ENCODE peak calls at places on chromosomes 12 and 14, in six cellular contexts. A, M, B, X, L and F are unnamed samples.

GRCh38 chr14:95701846-95702221 is 12.1 kb downstream of the TCL1A start:
- DNase-seq in B (no peak), A (no peak), L (no peak), M (no peak), X (no peak), F (no peak)

GRCh38 chr14:56273949-56274348 is 155.7 kb downstream of the PELI2 start:
- DNase-seq in L (no peak), X (no peak), M (no peak), A (no peak), B (no peak), F (no peak)

GRCh38 chr12:99505805-99506204 is 141.7 kb upstream of the GARIN6 start:
- DNase-seq in A (no peak), M (no peak), X (no peak), L (no peak), B (no peak), F (no peak)

GRCh38 chr12:14955876-14956811 is 5.3 kb downstream of the ARHGDIB start:
- DNase-seq in L (no peak), M (no peak), B (no peak), A (no peak), X (no peak), F (no peak)

GRCh38 chr14:75885829-75886228 is 96.0 kb downstream of the TGFB3 start:
- DNase-seq in A (peak; percentile 64), M (no peak), B (no peak), L (peak; percentile 65), X (no peak), F (no peak)

GRCh38 chr14:101496779-101497420 is 64.4 kb upstream of the DIO3 start:
- DNase-seq in L (no peak), M (peak; percentile 79), A (no peak), B (peak; percentile 48), X (no peak), F (peak; percentile 16)

GRCh38 chr12:76037130-76038105 is 5.8 kb upstream of the PHLDA1 start:
- DNase-seq in X (no peak), A (peak; percentile 87), B (peak; percentile 86), M (peak; percentile 53), L (peak; percentile 84), F (no peak)

GRCh38 chr12:4144676-4145075 is 128.9 kb upstream of the CCND2 start:
- DNase-seq in L (no peak), X (no peak), A (no peak), B (peak; percentile 77), M (no peak), F (no peak)

GRCh38 chr12:14948672-14949071 is 10.3 kb upstream of the ERP27 start:
- DNase-seq in B (peak; percentile 82), X (no peak), A (peak; percentile 89), M (no peak), L (peak; percentile 90), F (no peak)

GRCh38 chr14:95260537-95261440 is 58.9 kb downstream of the CLMN start:
- DNase-seq in M (no peak), B (no peak), L (peak; percentile 68), X (no peak), A (peak; percentile 39), F (no peak)

GRCh38 chr14:68458840-68459469 is 333.9 kb downstream of the ZFP36L1 start:
- DNase-seq in X (no peak), M (no peak), L (peak; percentile 90), B (peak; percentile 95), A (peak; percentile 87), F (peak; percentile 48)

GRCh38 chr14:51593397-51593796 is 58.3 kb upstream of the FRMD6 start:
- DNase-seq in B (no peak), A (no peak), L (peak; percentile 46), M (no peak), X (no peak), F (no peak)

GRCh38 chr12:15982471-15982870 is 71.3 kb downstream of the DERA start:
- DNase-seq in M (no peak), L (peak; percentile 28), B (peak; percentile 14), A (peak; percentile 67), X (no peak), F (no peak)

GRCh38 chr12:49776413-49776812 is 35.1 kb downstream of the TMBIM6 start:
- DNase-seq in L (peak; percentile 84), X (peak; percentile 60), M (peak; percentile 63), B (peak; percentile 87), A (peak; percentile 79), F (peak; percentile 88)

GRCh38 chr14:102982852-102983470 is 60.5 kb downstream of the AMN start:
- DNase-seq in M (no peak), X (no peak), A (no peak), L (no peak), B (no peak), F (no peak)

GRCh38 chr12:125128380-125128779 is 63.1 kb downstream of the AACS start:
- DNase-seq in B (no peak), A (no peak), M (no peak), X (no peak), L (no peak), F (no peak)

GRCh38 chr14:93030761-93031160 is 85.0 kb downstream of the ITPK1 start:
- DNase-seq in M (no peak), X (no peak), A (no peak), L (no peak), B (no peak), F (no peak)

GRCh38 chr12:26130728-26131127 is 5.9 kb upstream of the BHLHE41 start:
- DNase-seq in X (no peak), B (no peak), L (no peak), A (no peak), M (no peak), F (no peak)

GRCh38 chr14:34872822-34873590 is 2.2 kb downstream of the BAZ1A start:
- DNase-seq in L (peak; percentile 68), M (peak; percentile 2), B (no peak), X (no peak), A (peak; percentile 69), F (peak; percentile 75)

GRCh38 chr14:78967111-78967809 is 797.1 kb downstream of the NRXN3 start:
- DNase-seq in X (no peak), B (no peak), L (peak; percentile 24), M (no peak), A (peak; percentile 85), F (no peak)

GRCh38 chr12:109140560-109140959 is 24.2 kb downstream of the ACACB start:
- DNase-seq in M (no peak), A (no peak), L (no peak), B (no peak), X (no peak), F (no peak)

GRCh38 chr14:69842671-69843407 is 36.4 kb upstream of the SMOC1 start:
- DNase-seq in M (peak; percentile 76), X (no peak), L (no peak), B (no peak), A (no peak), F (no peak)

GRCh38 chr12:23380419-23381100 is 568.9 kb downstream of the SOX5 start:
- DNase-seq in A (no peak), B (no peak), L (no peak), X (no peak), M (no peak), F (no peak)

GRCh38 chr12:113534555-113534954 is 62.9 kb upstream of the LHX5 start:
- DNase-seq in A (no peak), L (no peak), M (no peak), B (no peak), X (no peak), F (no peak)

GRCh38 chr12:111462134-111462821 is 56.6 kb downstream of the SH2B3 start:
- DNase-seq in L (no peak), A (peak; percentile 87), X (no peak), B (no peak), M (no peak), F (no peak)

GRCh38 chr12:43501705-43502104 is 50.3 kb downstream of the ADAMTS20 start:
- DNase-seq in B (peak; percentile 30), L (peak; percentile 40), M (no peak), A (peak; percentile 34), X (no peak), F (no peak)

GRCh38 chr14:78567343-78567742 is 397.2 kb downstream of the NRXN3 start:
- DNase-seq in A (peak; percentile 4), M (no peak), B (no peak), X (no peak), L (peak; percentile 1), F (no peak)

GRCh38 chr14:83975435-83976222 is 1554.3 kb upstream of the FLRT2 start:
- DNase-seq in M (no peak), A (peak; percentile 67), L (peak; percentile 33), X (no peak), B (peak; percentile 87), F (peak; percentile 32)

GRCh38 chr12:20404576-20405346 is 36.4 kb downstream of the PDE3A start:
- DNase-seq in L (no peak), A (peak; percentile 6), X (no peak), B (no peak), M (no peak), F (no peak)

GRCh38 chr14:41549282-41549681 is 57.4 kb upstream of the LRFN5 start:
- DNase-seq in M (no peak), B (no peak), L (no peak), X (no peak), A (no peak), F (no peak)

GRCh38 chr12:100266163-100266801 is 597 bp downstream of the DEPDC4 start:
- DNase-seq in A (no peak), B (no peak), M (no peak), X (no peak), L (no peak), F (no peak)

GRCh38 chr14:20811994-20812393 is 9.3 kb upstream of the RNASE1 start:
- DNase-seq in B (no peak), L (no peak), X (no peak), M (no peak), A (no peak), F (no peak)

GRCh38 chr12:49251357-49251756 is 13.5 kb upstream of the TUBA1C start:
- DNase-seq in M (no peak), L (no peak), X (no peak), B (no peak), A (no peak), F (no peak)

GRCh38 chr14:32596390-32596789 is 267.3 kb downstream of the AKAP6 start:
- DNase-seq in X (no peak), M (no peak), L (no peak), B (no peak), A (no peak), F (no peak)

GRCh38 chr12:94140556-94140955 is 7.8 kb upstream of the PLXNC1 start:
- DNase-seq in L (peak; percentile 29), X (peak; percentile 54), M (no peak), B (peak; percentile 75), A (peak; percentile 10), F (peak; percentile 85)

GRCh38 chr12:7787574-7788315 is 1.5 kb upstream of the NANOG start:
- DNase-seq in X (peak; percentile 61), B (peak; percentile 72), M (no peak), L (no peak), A (no peak), F (peak; percentile 90)
- H3K27ac ChIP-seq in X (peak overlapping the region; percentile 43), B (peak overlapping the region; percentile 81), M (no peak overlapping the region), L (no peak overlapping the region), A (no peak overlapping the region), F (peak overlapping the region; percentile 21)

GRCh38 chr14:47297374-47297773 is 378.0 kb downstream of the MDGA2 start:
- DNase-seq in M (no peak), A (no peak), B (no peak), X (no peak), L (no peak), F (no peak)
- H2AK5ac ChIP-seq in M (no peak overlapping the region), A (no peak overlapping the region), B (no peak overlapping the region), X (no peak overlapping the region), L (no peak overlapping the region), F (no peak overlapping the region)

GRCh38 chr12:991350-992278 is 591 bp downstream of the ERC1 start:
- DNase-seq in X (no peak), M (no peak), A (peak; percentile 29), L (peak; percentile 32), B (peak; percentile 30), F (peak; percentile 87)
- H3K18ac ChIP-seq in X (peak overlapping the region; percentile 85), M (peak overlapping the region; percentile 99), A (peak overlapping the region; percentile 68), L (peak overlapping the region; percentile 73), B (peak overlapping the region; percentile 86), F (peak overlapping the region; percentile 56)

GRCh38 chr14:74596747-74597456 is 15.1 kb downstream of the LTBP2 start:
- DNase-seq in M (no peak), A (peak; percentile 94), B (no peak), X (no peak), L (peak; percentile 71), F (no peak)
- H3K27ac ChIP-seq in M (no peak overlapping the region), A (peak overlapping the region; percentile 50), B (no peak overlapping the region), X (no peak overlapping the region), L (no peak overlapping the region), F (no peak overlapping the region)